ENCODE peak calls at places on chromosomes 16 and 17, in six cellular contexts. S is cardiac fibroblast, V is cardiac muscle cell, J is tibial nerve, W is fibroblast of lung, B is NB4. E is an unnamed sample.

GRCh38 chr17:3761918-3762380 is 38.2 kb downstream of the HASPIN start:
- DNase-seq in S (no peak), B (no peak), W (no peak), J (no peak), V (no peak), E (no peak)

GRCh38 chr17:45367216-45367615 is 50.4 kb upstream of the MAP3K14 start:
- DNase-seq in B (no peak), S (no peak), W (no peak), J (no peak), V (no peak), E (no peak)

GRCh38 chr17:4802228-4802627 is at the start of gene C17orf114:
- DNase-seq in B (no peak), J (no peak), V (no peak), S (no peak), W (no peak), E (no peak)

GRCh38 chr17:81322271-81323082 is 27.4 kb upstream of the SLC38A10 start:
- DNase-seq in B (peak; percentile 44), W (no peak), V (no peak), S (peak; percentile 27), J (no peak), E (peak; percentile 54)

GRCh38 chr16:53456625-53457024 is 22.4 kb downstream of the RBL2 start:
- DNase-seq in B (peak; percentile 45), V (no peak), J (no peak), S (no peak), W (no peak), E (peak; percentile 46)

GRCh38 chr16:3020247-3020603 is at the start of gene TNFRSF12A:
- DNase-seq in J (peak; percentile 47), B (peak; percentile 85), S (peak; percentile 80), W (peak; percentile 56), V (peak; percentile 80), E (peak; percentile 81)

GRCh38 chr16:57276596-57276995 is 7.9 kb downstream of the PLLP start:
- DNase-seq in S (peak; percentile 39), B (peak; percentile 47), J (no peak), W (no peak), V (peak; percentile 32), E (no peak)

GRCh38 chr17:49903523-49903922 is 55.7 kb upstream of the TAC4 start:
- DNase-seq in W (no peak), S (no peak), V (no peak), J (no peak), B (no peak), E (no peak)

GRCh38 chr17:40803617-40804082 is 3.9 kb upstream of the KRT28 start:
- DNase-seq in B (peak; percentile 66), W (peak; percentile 64), S (peak; percentile 75), V (peak; percentile 73), J (peak; percentile 78), E (peak; percentile 70)

GRCh38 chr17:77735051-77735340 is 223.5 kb upstream of the TNRC6C start:
- DNase-seq in V (no peak), B (no peak), S (no peak), J (no peak), W (no peak), E (no peak)

GRCh38 chr16:1919680-1919998 is 1.4 kb upstream of the HS3ST6 start:
- DNase-seq in S (no peak), J (no peak), V (no peak), B (no peak), W (no peak), E (no peak)

GRCh38 chr16:1917665-1918111 is 527 bp downstream of the HS3ST6 start:
- DNase-seq in W (no peak), J (no peak), V (no peak), B (no peak), S (no peak), E (no peak)

GRCh38 chr16:1918312-1918889 is at the start of gene HS3ST6:
- DNase-seq in W (no peak), S (no peak), B (no peak), J (no peak), V (no peak), E (no peak)

GRCh38 chr16:1920727-1921155 is 2.5 kb upstream of the HS3ST6 start:
- DNase-seq in B (peak; percentile 70), S (peak; percentile 14), V (no peak), W (peak; percentile 4), J (no peak), E (peak; percentile 29)

DNA sequence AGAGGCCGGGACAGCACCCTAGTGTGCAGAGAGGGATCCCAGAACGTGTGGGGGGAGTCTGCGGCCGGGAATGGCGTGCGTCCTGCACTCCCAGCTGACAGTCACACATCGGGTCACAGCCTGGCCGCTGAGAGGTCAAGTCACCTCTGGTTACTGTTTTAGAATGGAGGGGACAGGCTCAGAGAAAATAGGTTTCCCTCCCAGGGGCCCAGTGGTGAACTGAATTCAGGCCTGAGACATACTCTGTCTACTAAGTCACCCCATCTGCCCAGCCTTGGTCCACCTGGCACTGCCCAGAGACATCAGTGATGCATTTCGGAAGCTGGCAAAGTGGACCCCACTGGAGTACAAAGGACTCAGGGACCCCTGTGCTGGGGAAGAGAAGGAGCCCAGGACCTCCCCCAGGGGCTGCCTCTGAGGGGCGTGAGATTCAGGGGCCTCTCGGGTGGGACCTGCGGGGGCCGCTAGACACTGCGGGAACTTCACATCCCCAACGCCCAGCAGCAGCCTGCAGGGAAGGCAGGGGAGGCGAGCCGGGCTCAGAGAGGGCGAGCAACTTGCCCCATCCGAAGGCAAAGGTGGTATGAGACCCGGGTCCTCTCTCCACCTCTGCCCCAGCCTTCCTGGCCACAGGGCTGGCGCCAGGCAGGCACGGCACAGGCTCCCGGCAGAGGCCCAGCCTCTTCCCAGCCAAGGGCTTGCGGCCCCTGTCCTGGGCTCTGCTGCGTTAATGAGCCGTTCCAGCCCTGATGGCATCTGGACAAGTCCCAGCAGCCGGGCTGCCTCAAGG is 870 bp upstream of the HS3ST6 start:
- DNase-seq in J (no peak), S (no peak), B (no peak), W (no peak), V (no peak), E (no peak)
- H3K4me3 ChIP-seq in J (peak overlapping the region; percentile 4), S (no peak overlapping the region), B (no peak overlapping the region), W (no peak overlapping the region), V (peak overlapping the region; percentile 16), E (no peak overlapping the region)

DNA sequence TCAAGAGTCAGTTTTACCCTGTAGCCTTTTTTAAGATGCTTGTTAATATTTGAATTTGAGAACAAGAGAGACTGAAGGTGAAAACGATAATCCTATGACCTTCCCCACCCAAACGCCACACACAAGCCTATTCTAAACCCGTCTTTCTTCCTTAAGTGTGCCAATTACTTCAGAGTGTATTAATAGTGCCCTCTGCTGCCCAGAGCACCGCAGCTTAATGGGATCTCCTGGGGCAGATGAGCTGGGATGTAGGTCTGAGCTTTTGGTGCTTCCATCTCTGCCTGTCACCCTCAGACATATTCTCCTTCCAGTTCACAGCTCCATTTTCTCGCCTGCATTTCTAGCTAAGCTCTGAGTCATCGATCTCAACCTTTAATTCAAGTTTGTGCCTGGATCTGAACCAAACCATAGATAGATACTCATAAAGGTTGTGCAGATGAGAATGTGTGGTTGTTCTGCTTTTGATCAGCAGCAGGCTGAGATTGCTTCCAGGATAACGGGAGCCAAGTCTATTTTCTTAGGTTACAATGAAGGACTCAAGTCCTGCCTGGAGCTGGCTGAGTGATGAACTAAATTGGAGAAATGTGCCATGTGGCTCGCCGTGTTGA is 46.4 kb upstream of the CDH13 start:
- DNase-seq in B (peak; percentile 26), W (no peak), V (peak; percentile 7), J (no peak), S (peak; percentile 18), E (peak; percentile 6)
- TF ChIP-seq CTCF in B (peak; percentile 39), W (no peak), V (peak; percentile 27), J (no peak), S (peak; percentile 23), E (peak; percentile 9)

GRCh38 chr16:31456988-31457360 is 2.3 kb upstream of the ARMC5 start:
- DNase-seq in W (no peak), J (no peak), B (no peak), V (no peak), S (no peak), E (no peak)

GRCh38 chr16:31459722-31460581 is 651 bp downstream of the ARMC5 start:
- DNase-seq in J (peak; percentile 100), B (peak; percentile 98), S (peak; percentile 100), W (peak; percentile 99), V (peak; percentile 100), E (peak; percentile 99)

GRCh38 chr16:31458835-31459721 is at the start of gene ARMC5:
- DNase-seq in B (peak; percentile 99), V (peak; percentile 99), J (peak; percentile 94), W (peak; percentile 98), S (peak; percentile 99), E (peak; percentile 99)

GRCh38 chr16:31460582-31461002 is 1.3 kb downstream of the ARMC5 start:
- DNase-seq in W (peak; percentile 73), J (no peak), B (peak; percentile 63), S (peak; percentile 74), V (peak; percentile 66), E (peak; percentile 59)

DNA sequence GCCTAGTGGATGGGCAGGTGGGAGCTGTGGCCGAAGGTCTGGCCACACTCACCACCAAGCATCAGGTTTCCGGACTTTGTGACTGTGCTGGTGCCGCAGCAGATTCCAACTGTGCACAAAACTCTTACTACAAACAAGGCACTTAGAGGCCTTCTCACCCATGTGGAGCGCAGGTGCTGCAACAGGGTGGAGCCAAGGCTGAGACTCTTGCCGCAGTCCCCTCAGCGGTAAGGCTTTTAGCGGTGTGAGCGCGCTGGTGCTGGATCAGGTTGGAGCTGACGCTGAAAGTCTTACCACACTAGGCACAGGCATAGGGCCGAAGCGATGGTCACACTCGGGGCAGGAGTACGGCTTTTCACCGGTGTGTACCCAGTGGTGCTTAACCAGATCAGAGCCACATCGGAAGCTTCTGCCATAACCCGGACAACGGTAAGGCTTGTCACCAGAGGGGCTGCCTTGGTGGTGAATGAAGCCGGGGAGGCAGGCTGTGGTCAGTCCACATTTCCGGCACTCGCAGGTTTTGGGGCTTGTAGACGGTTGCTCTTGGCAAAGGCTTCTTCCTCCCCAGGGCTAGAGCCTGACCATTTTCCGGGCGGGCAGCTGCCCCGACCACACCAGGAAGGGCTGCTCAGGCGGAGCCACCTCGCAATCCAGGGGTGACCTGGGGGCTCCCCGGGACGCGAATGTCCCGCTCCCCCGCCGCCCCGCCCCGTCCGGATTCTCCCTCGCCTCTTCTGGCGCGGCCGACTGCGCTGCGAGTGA is 1.0 kb upstream of the ARMC5 start:
- DNase-seq in W (no peak), S (peak; percentile 58), J (no peak), V (peak; percentile 60), B (peak; percentile 95), E (peak; percentile 82)
- H3K4me3 ChIP-seq in W (peak overlapping the region; percentile 89), S (peak overlapping the region; percentile 82), J (peak overlapping the region; percentile 76), V (peak overlapping the region; percentile 75), B (peak overlapping the region; percentile 94), E (peak overlapping the region; percentile 80)

DNA sequence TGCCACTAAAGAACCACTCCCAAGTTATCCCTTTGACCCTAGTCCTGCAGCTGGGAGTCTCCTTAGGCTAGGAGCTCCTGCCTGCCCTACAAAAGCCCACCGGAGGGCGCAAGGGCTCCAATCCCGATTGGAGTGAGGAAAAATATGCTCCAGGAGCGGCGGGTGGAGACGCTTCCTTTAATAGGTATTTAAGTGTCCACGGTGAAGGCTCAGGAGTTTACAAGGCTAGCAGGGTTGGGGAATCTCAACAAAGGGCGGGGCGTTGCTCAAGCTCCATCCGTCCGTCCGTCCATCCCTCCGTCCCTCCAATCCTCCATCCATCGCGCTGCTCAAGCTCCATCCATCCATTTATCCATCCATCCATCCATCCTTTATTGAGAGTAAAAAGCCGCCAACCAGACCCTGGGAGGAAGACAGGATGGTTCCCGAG is 556 bp upstream of the SPNS1 start:
- DNase-seq in W (peak; percentile 74), S (peak; percentile 74), V (peak; percentile 79), B (peak; percentile 57), J (no peak), E (peak; percentile 39)
- TF ChIP-seq CTCF in W (peak; percentile 83), S (peak; percentile 85), V (peak; percentile 88), B (peak; percentile 63), J (peak; percentile 50), E (peak; percentile 42)